ENCODE peak calls at places on chromosomes 3 and 15, in six cellular contexts. N is K562, A is H1, J is GM12878, E is HepG2, R is SK-N-SH. L is an unnamed sample.

GRCh38 chr15:83998486-83998885 is 237.1 kb upstream of the GOLGA6L4 start:
- DNase-seq in N (no peak), A (no peak), J (no peak), E (no peak), R (no peak), L (no peak)

GRCh38 chr3:177448987-177449975 is 252.0 kb upstream of the TBL1XR1 start:
- DNase-seq in N (no peak), A (no peak), J (peak), E (peak), R (no peak), L (no peak)

GRCh38 chr15:58043192-58043903 is 22.2 kb downstream of the ALDH1A2 start:
- DNase-seq in N (no peak), A (no peak), J (no peak), E (peak), R (no peak), L (peak)

GRCh38 chr3:194937751-194938358 is 252.2 kb downstream of the FAM43A start:
- DNase-seq in N (no peak), A (no peak), J (no peak), E (no peak), R (no peak), L (no peak)

GRCh38 chr3:112755845-112756671 is 90.6 kb downstream of the CD200R1L start:
- DNase-seq in N (no peak), A (no peak), J (no peak), E (no peak), R (no peak), L (no peak)

GRCh38 chr3:189237516-189237915 is 65.7 kb downstream of the TPRG1 start:
- DNase-seq in N (no peak), A (no peak), J (no peak), E (no peak), R (no peak), L (no peak)

GRCh38 chr3:80087769-80088168 is 320.0 kb upstream of the ROBO1 start:
- DNase-seq in N (no peak), A (no peak), J (no peak), E (no peak), R (no peak), L (no peak)

GRCh38 chr15:39125904-39126303 is 455.0 kb upstream of the THBS1 start:
- DNase-seq in N (peak), A (no peak), J (no peak), E (peak), R (peak), L (peak)

GRCh38 chr3:178536271-178537079 is at the start of gene KCNMB2:
- DNase-seq in N (no peak), A (no peak), J (no peak), E (no peak), R (no peak), L (no peak)

GRCh38 chr15:65245096-65245849 is 34.0 kb upstream of the CILP start:
- DNase-seq in N (no peak), A (no peak), J (no peak), E (peak), R (no peak), L (no peak)

GRCh38 chr3:65948833-65949573 is 89.7 kb downstream of the MAGI1 start:
- DNase-seq in N (no peak), A (no peak), J (no peak), E (no peak), R (no peak), L (no peak)

GRCh38 chr3:30075514-30075913 is 530.9 kb upstream of the TGFBR2 start:
- DNase-seq in N (no peak), A (no peak), J (no peak), E (no peak), R (no peak), L (no peak)

GRCh38 chr3:46893763-46894162 is 16.2 kb downstream of the PTH1R start:
- DNase-seq in N (no peak), A (no peak), J (no peak), E (no peak), R (no peak), L (no peak)

GRCh38 chr3:46892285-46893145 is 15.0 kb downstream of the PTH1R start:
- DNase-seq in N (no peak), A (peak), J (no peak), E (no peak), R (peak), L (peak)

GRCh38 chr3:46894256-46894655 is 16.7 kb downstream of the PTH1R start:
- DNase-seq in N (no peak), A (no peak), J (no peak), E (no peak), R (no peak), L (no peak)

GRCh38 chr3:46895204-46895660 is 17.7 kb downstream of the PTH1R start:
- DNase-seq in N (peak), A (no peak), J (peak), E (peak), R (peak), L (peak)

GRCh38 chr3:46893146-46893748 is 15.7 kb downstream of the PTH1R start:
- DNase-seq in N (no peak), A (no peak), J (no peak), E (no peak), R (no peak), L (no peak)
- TF ChIP-seq MAX in N (no peak), A (no peak), J (no peak), E (no peak), R (no peak), L (no peak)

DNA sequence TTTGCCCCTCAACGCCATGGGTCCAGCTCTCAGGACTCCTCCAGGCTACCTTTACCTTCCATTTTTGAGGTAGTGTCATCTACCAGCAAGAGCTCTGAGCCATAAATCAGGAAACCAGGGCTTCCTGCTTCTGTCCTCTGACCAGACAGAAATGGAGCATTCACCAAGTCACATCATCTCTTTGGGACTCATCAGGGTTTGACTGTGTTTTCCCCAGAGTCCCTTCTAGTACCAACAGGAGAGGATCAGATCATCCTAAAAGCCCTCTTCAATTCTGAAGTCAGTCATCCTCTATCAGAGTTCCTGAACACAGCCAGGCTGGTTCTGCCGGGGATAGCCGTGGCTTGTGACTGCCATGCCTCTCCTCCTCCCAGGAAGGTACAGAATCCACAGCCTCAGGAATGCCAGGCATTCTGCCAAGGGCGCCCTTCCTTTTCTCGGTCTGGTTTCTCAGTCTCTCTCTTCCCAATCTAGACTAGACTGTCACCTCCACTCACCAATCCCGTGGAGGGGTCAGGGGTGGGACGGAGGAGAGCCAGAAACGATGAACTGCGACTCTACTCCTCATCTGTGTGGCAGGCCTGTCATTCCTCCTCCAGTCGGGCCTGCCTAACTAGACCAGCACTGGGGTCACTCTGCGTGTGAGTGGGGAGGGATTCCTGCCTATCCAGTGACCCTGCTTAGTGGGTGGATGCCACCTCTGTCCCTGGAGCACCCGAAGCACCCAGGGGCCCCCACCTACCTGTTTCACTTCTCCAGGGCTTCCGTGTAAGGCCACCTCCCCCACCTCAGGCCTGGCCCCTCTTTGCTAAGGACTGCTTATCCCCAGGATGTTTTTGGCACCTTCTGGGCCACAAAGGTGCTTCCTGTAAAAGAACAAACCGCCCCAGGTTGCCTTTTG is 30.9 kb downstream of the CCNL1 start:
- DNase-seq in N (peak), A (no peak), J (no peak), E (peak), R (no peak), L (peak)
- TF ChIP-seq JUND in N (no peak), A (no peak), J (no peak), E (no peak), R (no peak), L (no peak)

GRCh38 chr3:50415813-50416212 is 56.5 kb upstream of the TMEM115 start:
- DNase-seq in N (no peak), A (no peak), J (no peak), E (no peak), R (no peak), L (no peak)
- TF ChIP-seq MAX in N (no peak), A (no peak), J (no peak), E (no peak), R (no peak), L (no peak)

DNA sequence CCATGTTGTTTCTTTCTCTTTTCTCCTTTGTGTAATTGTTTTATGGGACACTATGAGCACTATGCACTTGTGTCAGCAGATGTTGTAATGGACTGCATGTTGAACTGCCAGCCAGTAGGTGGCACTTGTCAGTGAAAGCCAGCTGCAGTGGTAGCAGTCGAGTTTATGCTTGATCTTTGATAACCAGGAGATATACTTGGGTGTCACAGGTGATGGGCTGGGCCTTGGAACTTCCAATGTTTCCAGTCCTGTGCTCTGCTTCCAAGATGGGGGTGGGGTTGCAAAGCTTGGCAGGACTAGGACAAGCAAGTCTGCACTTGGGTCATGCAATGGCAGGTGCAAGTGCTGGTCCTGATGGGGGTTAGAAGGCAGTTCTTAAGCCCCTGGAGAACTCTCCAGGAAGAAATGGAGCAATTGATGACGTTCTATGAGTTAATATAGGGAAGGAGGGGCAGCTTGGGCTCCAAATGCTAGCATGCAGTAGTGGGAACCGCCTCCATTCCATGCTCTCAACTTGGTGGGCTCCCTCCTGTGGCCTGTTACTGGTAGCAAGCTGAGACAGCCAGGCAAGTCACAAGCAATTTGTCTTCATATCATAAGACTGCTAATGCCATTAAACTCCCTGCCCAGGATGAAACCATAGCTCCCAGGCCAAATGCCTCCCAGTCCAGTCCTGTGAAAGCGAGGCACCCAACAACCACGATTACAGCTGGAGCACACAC is 287.3 kb downstream of the CGGBP1 start:
- DNase-seq in N (peak), A (no peak), J (peak), E (peak), R (peak), L (peak)
- TF ChIP-seq JUND in N (no peak), A (no peak), J (no peak), E (no peak), R (no peak), L (no peak)

GRCh38 chr3:105119801-105120340 is 246.8 kb upstream of the ALCAM start:
- DNase-seq in N (no peak), A (no peak), J (no peak), E (no peak), R (no peak), L (no peak)

GRCh38 chr3:105118905-105119304 is 247.8 kb upstream of the ALCAM start:
- DNase-seq in N (no peak), A (no peak), J (no peak), E (no peak), R (no peak), L (no peak)
- TF ChIP-seq MAX in N (no peak), A (no peak), J (no peak), E (no peak), R (no peak), L (no peak)

DNA sequence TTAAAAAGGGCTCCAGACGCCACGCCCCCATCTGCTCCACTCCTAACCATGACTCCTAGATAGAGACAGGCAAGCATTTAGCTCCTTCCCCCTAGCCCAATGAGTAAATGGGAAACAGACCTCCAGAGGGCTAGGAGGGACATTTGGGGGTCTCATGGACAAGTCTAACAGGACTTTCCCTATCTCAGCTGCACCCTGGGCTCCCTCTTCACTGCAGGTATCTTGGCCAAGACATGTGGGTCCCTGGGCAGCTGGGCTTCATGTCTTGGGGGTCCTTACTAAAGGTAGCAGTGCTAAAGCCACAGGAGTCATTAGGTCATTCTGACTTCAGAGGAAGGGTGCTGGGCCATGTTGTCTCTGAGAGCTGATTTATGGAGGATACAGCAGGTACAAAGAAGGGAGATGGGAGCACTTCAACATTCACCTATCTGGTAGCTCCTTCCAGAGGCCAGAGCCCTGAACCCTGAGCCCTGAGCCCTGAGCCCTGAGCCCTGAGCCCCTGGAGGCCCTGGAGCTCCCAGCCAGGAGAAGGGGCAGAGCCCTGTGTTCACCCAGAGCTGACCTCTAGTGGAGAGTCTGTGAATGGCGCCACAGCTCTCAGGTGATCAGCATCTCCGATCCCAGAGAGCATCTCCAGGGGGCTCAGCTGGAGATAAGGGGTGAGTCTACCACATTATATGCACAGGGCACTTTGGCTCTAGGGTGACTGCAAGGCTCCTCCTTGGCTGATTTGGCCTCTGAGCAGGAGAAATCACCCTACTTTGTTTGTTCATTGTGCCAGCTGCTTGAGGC is 40.1 kb upstream of the EPHB1 start:
- DNase-seq in N (peak), A (peak), J (no peak), E (peak), R (peak), L (peak)
- TF ChIP-seq JUND in N (no peak), A (no peak), J (no peak), E (no peak), R (no peak), L (no peak)

DNA sequence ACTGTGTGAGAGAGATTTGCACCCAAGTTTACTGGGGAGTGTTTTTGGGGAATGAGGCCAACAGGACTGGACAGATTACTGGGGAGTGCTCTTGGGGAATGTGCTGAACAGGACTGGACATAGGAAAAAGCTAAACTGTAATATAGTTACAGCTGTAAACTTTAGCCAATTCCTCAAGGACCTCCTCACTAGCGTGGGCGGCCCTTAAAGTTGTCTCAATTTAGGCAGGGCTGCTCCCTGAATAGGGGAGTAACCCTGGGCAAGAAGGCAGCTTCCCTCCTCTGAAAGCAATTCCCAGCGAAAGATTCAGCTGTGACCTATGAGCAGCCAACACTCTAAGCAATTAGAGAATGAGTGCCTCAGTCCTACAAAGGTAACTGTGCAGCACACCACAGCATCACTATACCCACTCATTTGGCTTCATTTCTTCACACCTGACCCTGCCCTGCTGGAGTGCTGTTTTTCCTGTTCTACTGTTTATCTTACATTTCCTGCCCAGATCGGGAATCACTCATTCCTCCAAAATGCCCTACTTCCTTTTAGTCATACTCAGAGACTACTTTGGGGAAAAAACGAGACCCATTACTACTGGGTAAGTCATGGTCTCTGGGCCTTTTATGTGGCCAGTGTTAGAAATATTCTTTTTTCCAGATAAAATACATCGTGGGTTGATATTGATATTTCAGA is 41.3 kb upstream of the TRIM42 start:
- DNase-seq in N (no peak), A (no peak), J (no peak), E (no peak), R (no peak), L (no peak)
- TF ChIP-seq MAX in N (no peak), A (no peak), J (no peak), E (no peak), R (no peak), L (no peak)

DNA sequence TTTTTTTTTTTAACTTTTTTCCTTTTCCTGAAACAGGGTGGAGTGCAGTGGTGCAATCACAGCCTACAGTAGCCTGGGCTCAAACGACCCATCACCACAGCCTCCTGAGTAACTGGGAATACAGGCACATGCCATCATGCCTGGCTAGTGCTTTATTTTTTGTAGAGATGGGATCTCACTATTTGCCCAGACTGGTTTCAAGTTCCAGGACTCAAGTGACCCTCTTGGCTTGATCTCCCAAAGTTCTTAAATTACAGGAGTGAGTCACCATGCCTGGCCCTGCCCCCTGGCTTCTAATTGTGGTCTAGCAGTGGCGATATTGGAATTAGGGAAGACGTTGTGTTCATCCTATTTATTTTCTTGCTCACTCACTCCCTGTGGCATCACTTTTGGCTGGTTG is 1138.4 kb downstream of the SI start:
- DNase-seq in N (no peak), A (no peak), J (no peak), E (no peak), R (no peak), L (peak)
- TF ChIP-seq JUND in N (no peak), A (peak), J (no peak), E (no peak), R (no peak), L (peak)

DNA sequence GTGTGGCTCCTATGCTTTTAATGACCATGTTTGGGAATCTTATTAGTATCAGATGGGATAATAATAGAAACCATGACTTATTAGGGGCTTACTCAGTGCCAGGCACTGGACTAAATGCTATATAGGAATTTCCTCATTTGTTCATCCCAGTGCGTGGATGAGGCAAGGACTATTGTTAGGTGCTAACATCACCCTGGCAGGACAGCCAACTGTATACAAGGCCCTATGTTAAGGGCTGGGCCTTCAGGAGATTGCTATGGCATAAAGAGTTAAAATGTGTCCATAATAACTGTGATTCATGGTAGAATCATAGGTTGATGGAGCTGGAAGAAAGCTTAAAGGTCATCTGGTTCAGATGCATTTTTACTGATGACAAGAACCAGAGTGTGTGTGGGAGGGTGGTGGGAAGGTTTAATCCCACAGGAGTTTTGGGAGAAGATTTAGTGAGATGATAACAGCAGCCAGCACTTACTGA is 4.7 kb upstream of the FEM1B start:
- DNase-seq in N (no peak), A (no peak), J (no peak), E (no peak), R (no peak), L (no peak)
- TF ChIP-seq MAX in N (no peak), A (no peak), J (no peak), E (no peak), R (peak), L (peak)

L was measured in HCT116.